ENCODE peak calls at places on chromosomes 4 and X, in nine cellular contexts. M is neural progenitor cell, E is endodermal cell, T is mucosa of descending colon, Q is heart left ventricle, N is mammary epithelial cell, A is tibial nerve, O is A549, W is cardiac muscle cell. R is an unnamed sample. For H3K9me3 and H3K4me1, the result is how much of the 10 kb centered on the place peaks cover.

GRCh38 chr4:157996061-157996460 is 176.8 kb downstream of the GASK1B start:
- DNase-seq in M (no peak), W (no peak), Q (no peak), O (no peak), A (no peak), N (no peak), E (no peak), T (no peak), R (no peak)

GRCh38 chr4:20724915-20725314 is 24.7 kb downstream of the PACRGL start:
- DNase-seq in N (no peak), W (no peak), E (no peak), T (no peak), O (no peak), M (no peak), Q (no peak), A (no peak), R (no peak)

GRCh38 chrX:135977611-135978010 is 3.8 kb upstream of the MMGT1 start:
- DNase-seq in W (no peak), A (no peak), T (no peak), O (peak), E (no peak), Q (no peak), M (no peak), N (peak), R (no peak)

GRCh38 chrX:43002526-43003203 is 224.7 kb upstream of the PPP1R2C start:
- DNase-seq in E (no peak), O (no peak), N (no peak), M (no peak), Q (no peak), W (no peak), A (no peak), T (no peak), R (no peak)

GRCh38 chrX:40243699-40244098 is 145.9 kb upstream of the BCOR start:
- DNase-seq in M (peak), O (no peak), T (no peak), W (no peak), N (peak), E (no peak), Q (no peak), A (no peak), R (no peak)

GRCh38 chr4:110005461-110006056 is 92.9 kb downstream of the EGF start:
- DNase-seq in E (no peak), T (no peak), N (peak), Q (no peak), O (peak), M (peak), A (no peak), W (peak), R (no peak)

GRCh38 chrX:34300871-34301270 is 168.8 kb upstream of the FAM47A start:
- DNase-seq in T (no peak), W (peak), Q (no peak), A (no peak), N (peak), O (peak), E (peak), M (peak), R (no peak)

GRCh38 chrX:19735244-19735643 is 152.2 kb downstream of the SH3KBP1 start:
- DNase-seq in A (no peak), N (no peak), E (no peak), W (no peak), T (no peak), M (no peak), O (no peak), Q (no peak), R (no peak)

GRCh38 chr4:98887137-98887536 is 41.8 kb downstream of the EIF4E start:
- DNase-seq in Q (no peak), W (no peak), N (no peak), O (no peak), E (no peak), T (no peak), A (no peak), M (no peak), R (no peak)

GRCh38 chr4:40621592-40622512 is 7.8 kb downstream of the RBM47 start:
- DNase-seq in T (no peak), A (peak), O (peak), N (peak), Q (peak), W (peak), M (no peak), E (peak), R (peak)

GRCh38 chrX:40449396-40449795 is 131.4 kb upstream of the ATP6AP2 start:
- DNase-seq in M (no peak), Q (no peak), E (no peak), N (peak), W (no peak), O (no peak), T (no peak), A (no peak), R (no peak)

GRCh38 chrX:153875391-153876111 is 10.4 kb downstream of the L1CAM start:
- DNase-seq in T (peak), A (peak), N (no peak), M (peak), O (no peak), E (peak), W (peak), Q (no peak), R (no peak)

GRCh38 chrX:153723351-153724251 is 586 bp downstream of the BCAP31 start:
- DNase-seq in N (peak), Q (no peak), A (no peak), O (peak), M (peak), W (peak), E (peak), T (peak), R (no peak)

GRCh38 chrX:47241201-47242011 is 8.6 kb downstream of the USP11 start:
- DNase-seq in M (no peak), A (no peak), N (no peak), O (no peak), T (no peak), E (no peak), W (no peak), Q (no peak), R (peak)

GRCh38 chrX:63250253-63250868 is 100.8 kb downstream of the SPIN4 start:
- DNase-seq in W (peak), A (no peak), E (peak), O (peak), N (peak), T (no peak), Q (peak), M (peak), R (no peak)

GRCh38 chr4:88027611-88028608 is 20.5 kb downstream of the PKD2 start:
- DNase-seq in E (no peak), O (peak), M (no peak), A (no peak), T (no peak), N (peak), Q (no peak), W (peak), R (no peak)

GRCh38 chr4:88018471-88018870 is 11.0 kb downstream of the PKD2 start:
- DNase-seq in O (no peak), A (no peak), E (no peak), T (no peak), M (no peak), N (no peak), Q (peak), W (peak), R (no peak)

GRCh38 chr4:88021824-88022223 is 14.4 kb downstream of the PKD2 start:
- DNase-seq in O (no peak), A (no peak), E (no peak), T (no peak), M (no peak), Q (no peak), N (peak), W (peak), R (no peak)

GRCh38 chr4:88017516-88018302 is 10.3 kb downstream of the PKD2 start:
- DNase-seq in T (no peak), N (peak), O (peak), E (no peak), M (no peak), A (no peak), Q (no peak), W (peak), R (no peak)

GRCh38 chr4:88022289-88022688 is 14.9 kb downstream of the PKD2 start:
- DNase-seq in O (no peak), M (no peak), Q (no peak), W (no peak), A (no peak), T (no peak), N (no peak), E (no peak), R (no peak)
- H3K9me3 ChIP-seq in O (under half), M (under half), Q (under half), W (under half), A (under half), T (under half), N (under half), E (under half), R (under half)

GRCh38 chr4:74793757-74794340 is 474 bp downstream of the BTC start:
- DNase-seq in N (peak), T (peak), M (peak), E (peak), A (no peak), W (peak), Q (peak), O (peak), R (no peak)
- TF ChIP-seq CTCF in N (peak), T (peak), M (peak), E (peak), A (no peak), W (peak), Q (no peak), O (peak), R (no peak)

GRCh38 chr4:128840711-128841318 is 31.3 kb downstream of the JADE1 start:
- DNase-seq in O (no peak), A (no peak), N (no peak), E (peak), M (no peak), Q (no peak), T (no peak), W (no peak), R (no peak)
- H3K4me1 ChIP-seq in O (half or more), A (half or more), N (under half), E (under half), M (under half), Q (half or more), T (under half), W (under half), R (under half)

DNA sequence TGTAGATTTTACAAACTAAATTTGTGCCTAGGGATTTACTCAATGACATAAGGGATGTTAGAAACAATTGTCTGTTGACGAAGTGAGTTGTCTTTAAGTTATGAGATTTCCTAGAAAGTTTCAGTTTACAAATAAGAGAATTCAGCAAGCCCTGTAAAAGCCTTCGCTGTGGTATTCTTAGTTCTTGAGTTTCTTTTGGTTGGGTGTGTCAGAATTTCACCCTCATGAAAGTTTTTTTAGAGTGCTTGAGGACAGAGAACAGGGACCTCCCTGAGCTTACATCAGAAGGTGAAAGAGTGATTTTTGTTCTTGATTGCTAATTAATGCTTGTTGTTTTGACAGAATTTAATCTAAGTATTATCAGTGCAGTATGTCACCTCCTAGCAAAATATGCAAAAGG is 2628.2 kb downstream of the ARAP2 start:
- DNase-seq in Q (no peak), O (no peak), N (no peak), A (no peak), M (no peak), T (no peak), W (no peak), E (no peak), R (no peak)
- H3K9me3 ChIP-seq in Q (under half), O (under half), N (under half), A (under half), M (under half), T (under half), W (under half), E (under half), R (under half)

GRCh38 chr4:139083533-139084424 is 68.2 kb downstream of the NOCT start:
- DNase-seq in W (peak), E (peak), A (peak), Q (peak), O (peak), N (peak), T (peak), M (peak), R (peak)
- TF ChIP-seq CTCF in W (peak), E (peak), A (peak), Q (peak), O (no peak), N (no peak), T (no peak), M (peak), R (peak)

DNA sequence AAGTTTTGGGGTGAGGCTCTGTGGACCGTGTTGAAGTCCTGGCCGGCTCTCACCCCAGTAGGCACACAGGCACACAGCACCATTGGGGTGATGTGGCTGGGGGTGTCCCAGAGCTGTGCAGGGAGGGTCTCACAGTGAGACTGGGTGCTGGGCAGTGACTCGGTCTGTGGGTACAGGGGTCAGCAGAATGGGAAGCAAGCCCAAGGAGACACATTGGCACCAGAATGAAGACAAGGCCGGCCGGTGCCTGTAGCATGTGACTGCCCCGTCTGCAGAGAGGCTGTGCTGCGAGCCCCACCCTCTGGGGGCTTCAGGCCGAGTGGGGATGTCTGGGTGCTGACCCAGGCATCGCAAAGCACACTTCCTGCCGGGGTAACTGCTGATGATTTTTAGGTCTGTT is 5.2 kb downstream of the MAEA start:
- DNase-seq in M (no peak), O (no peak), T (no peak), A (no peak), Q (no peak), W (no peak), E (no peak), N (no peak), R (no peak)
- H3K4me1 ChIP-seq in M (under half), O (under half), T (under half), A (half or more), Q (half or more), W (under half), E (under half), N (half or more), R (half or more)

GRCh38 chrX:70498129-70498528 is 53.5 kb downstream of the DLG3 start:
- DNase-seq in W (no peak), Q (no peak), E (no peak), T (no peak), N (no peak), A (no peak), M (no peak), O (no peak), R (no peak)

GRCh38 chrX:70494441-70494840 is 49.8 kb downstream of the DLG3 start:
- DNase-seq in W (no peak), Q (no peak), A (no peak), N (no peak), O (no peak), T (no peak), M (no peak), E (peak), R (no peak)

GRCh38 chrX:70500826-70501225 is 56.2 kb downstream of the DLG3 start:
- DNase-seq in A (no peak), Q (no peak), N (no peak), O (no peak), T (no peak), M (no peak), W (no peak), E (no peak), R (no peak)

GRCh38 chrX:70496491-70496890 is 51.9 kb downstream of the DLG3 start:
- DNase-seq in W (no peak), E (no peak), N (no peak), Q (no peak), O (no peak), T (no peak), A (no peak), M (no peak), R (no peak)

GRCh38 chrX:70497026-70497425 is 52.4 kb downstream of the DLG3 start:
- DNase-seq in O (no peak), W (no peak), M (no peak), T (no peak), N (no peak), E (no peak), Q (no peak), A (no peak), R (no peak)
- H3K9me3 ChIP-seq in O (under half), W (under half), M (under half), T (under half), N (under half), E (under half), Q (under half), A (under half), R (under half)

GRCh38 chr4:187380181-187380581 is 615.4 kb upstream of the ZFP42 start:
- DNase-seq in Q (no peak), E (peak), W (peak), A (no peak), M (peak), O (peak), T (peak), N (no peak), R (no peak)
- TF ChIP-seq CTCF in Q (no peak), E (peak), W (peak), A (no peak), M (peak), O (no peak), T (peak), N (peak), R (no peak)

GRCh38 chr4:26993967-26994366 is 133.3 kb downstream of the STIM2 start:
- DNase-seq in Q (no peak), N (no peak), W (peak), T (no peak), O (no peak), M (no peak), A (no peak), E (no peak), R (no peak)
- H3K4me1 ChIP-seq in Q (under half), N (under half), W (under half), T (under half), O (under half), M (under half), A (under half), E (under half), R (under half)

R was measured in suprapubic skin.